ENCODE peak calls at places on chromosomes 13 and 19, in seven cellular contexts. H, M, E, B, D, V and Z are unnamed samples.
A peak's percentile ranks its signal among the peaks of the same experiment; 100 is the strongest.

GRCh38 chr13:33639158-33639557 is 178.8 kb upstream of the RFC3 start:
- DNase-seq in M (no peak), B (no peak), V (no peak), E (no peak), D (no peak), H (no peak), Z (peak; percentile 91)

GRCh38 chr19:50777830-50778303 is 7.6 kb downstream of the GPR32 start:
- DNase-seq in D (no peak), M (no peak), V (no peak), B (no peak), H (no peak), E (no peak), Z (no peak)

GRCh38 chr13:74825170-74825948 is 656.6 kb downstream of the TBC1D4 start:
- DNase-seq in E (no peak), B (no peak), M (no peak), H (no peak), D (no peak), V (no peak), Z (no peak)

GRCh38 chr19:48636859-48637448 is at the start of gene DBP:
- DNase-seq in B (no peak), E (no peak), M (peak; percentile 74), D (peak; percentile 83), H (no peak), V (no peak), Z (peak; percentile 75)

GRCh38 chr19:10508707-10509106 is 5.6 kb upstream of the KEAP1 start:
- DNase-seq in H (no peak), D (no peak), V (no peak), E (no peak), M (no peak), B (no peak), Z (no peak)

GRCh38 chr19:41324921-41325639 is 15.1 kb downstream of the CCDC97 start:
- DNase-seq in H (peak; percentile 82), B (no peak), V (no peak), E (no peak), M (no peak), D (peak; percentile 68), Z (peak; percentile 78)

GRCh38 chr19:11422163-11423068 is 3.3 kb upstream of the RGL3 start:
- DNase-seq in H (peak; percentile 87), B (peak; percentile 44), V (peak; percentile 36), D (peak; percentile 89), E (peak; percentile 86), M (peak; percentile 82), Z (peak; percentile 68)

GRCh38 chr19:4362038-4362828 is 18.9 kb downstream of the MPND start:
- DNase-seq in M (peak; percentile 17), D (no peak), B (no peak), E (no peak), V (no peak), H (no peak), Z (peak; percentile 20)

GRCh38 chr13:36214163-36214921 is at the start of gene SOHLH2:
- DNase-seq in E (no peak), V (no peak), H (no peak), B (no peak), D (no peak), M (no peak), Z (no peak)

GRCh38 chr13:78806457-78806856 is 147.5 kb upstream of the OBI1 start:
- DNase-seq in H (no peak), E (no peak), V (no peak), B (no peak), D (no peak), M (no peak), Z (no peak)

GRCh38 chr19:41376241-41376997 is at the start of gene TMEM91:
- DNase-seq in B (no peak), E (peak; percentile 59), H (peak; percentile 48), D (peak; percentile 60), V (no peak), M (peak; percentile 42), Z (peak; percentile 39)

GRCh38 chr13:30561506-30561905 is 56.2 kb upstream of the USPL1 start:
- DNase-seq in E (no peak), M (no peak), V (no peak), D (no peak), H (no peak), B (no peak), Z (no peak)

GRCh38 chr19:58089846-58090245 is 8.2 kb downstream of the ZSCAN18 start:
- DNase-seq in V (no peak), H (no peak), E (no peak), B (no peak), M (no peak), D (no peak), Z (no peak)

GRCh38 chr13:47188802-47189201 is 291.9 kb upstream of the HTR2A start:
- DNase-seq in B (no peak), M (no peak), H (no peak), V (no peak), D (no peak), E (no peak), Z (no peak)
- H3K4me1 ChIP-seq in B (no peaks in the 10 kb centered on the region), M (no peaks in the 10 kb centered on the region), H (no peaks in the 10 kb centered on the region), V (no peaks in the 10 kb centered on the region), D (no peaks in the 10 kb centered on the region), E (no peaks in the 10 kb centered on the region), Z (no peaks in the 10 kb centered on the region)

DNA sequence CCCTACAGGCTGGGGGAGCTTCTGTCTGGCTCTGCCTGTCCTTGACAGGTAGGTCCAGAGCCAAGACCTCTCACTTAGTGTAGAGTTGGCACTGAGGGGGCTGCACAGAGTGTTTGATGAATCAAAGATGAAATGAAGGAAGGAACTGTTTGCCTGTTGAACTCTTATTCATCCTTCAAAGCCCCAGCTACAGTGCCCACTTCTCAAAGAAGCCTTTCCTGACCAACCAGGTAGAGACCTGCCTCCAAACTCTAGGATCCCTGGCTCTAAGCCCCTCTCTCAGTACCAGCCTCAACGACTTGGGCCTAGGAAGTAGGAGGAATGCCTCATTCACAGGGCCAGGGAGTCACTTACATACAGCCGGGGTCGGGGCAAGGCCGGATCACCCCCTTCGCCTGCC is 9.1 kb upstream of the TMEM161A start:
- DNase-seq in E (no peak), M (no peak), B (no peak), V (no peak), D (no peak), H (no peak), Z (no peak)
- H3K4me1 ChIP-seq in E (no peaks in the 10 kb centered on the region), M (no peaks in the 10 kb centered on the region), B (peaks cover 7% of the 10 kb centered on the region), V (no peaks in the 10 kb centered on the region), D (peaks cover 4% of the 10 kb centered on the region), H (peaks cover 4% of the 10 kb centered on the region), Z (no peaks in the 10 kb centered on the region)

GRCh38 chr19:33269016-33269415 is 33.3 kb downstream of the CEBPA start:
- DNase-seq in D (no peak), E (no peak), V (no peak), M (no peak), B (no peak), H (no peak), Z (no peak)

GRCh38 chr19:33264881-33265445 is 37.4 kb downstream of the CEBPA start:
- DNase-seq in V (no peak), E (no peak), D (no peak), B (no peak), M (no peak), H (no peak), Z (no peak)

GRCh38 chr19:33266971-33267484 is 35.3 kb downstream of the CEBPA start:
- DNase-seq in E (no peak), H (no peak), V (no peak), M (no peak), B (no peak), D (no peak), Z (no peak)

GRCh38 chr19:33268162-33268991 is 34.0 kb downstream of the CEBPA start:
- DNase-seq in D (no peak), B (no peak), H (no peak), E (no peak), V (no peak), M (no peak), Z (no peak)

DNA sequence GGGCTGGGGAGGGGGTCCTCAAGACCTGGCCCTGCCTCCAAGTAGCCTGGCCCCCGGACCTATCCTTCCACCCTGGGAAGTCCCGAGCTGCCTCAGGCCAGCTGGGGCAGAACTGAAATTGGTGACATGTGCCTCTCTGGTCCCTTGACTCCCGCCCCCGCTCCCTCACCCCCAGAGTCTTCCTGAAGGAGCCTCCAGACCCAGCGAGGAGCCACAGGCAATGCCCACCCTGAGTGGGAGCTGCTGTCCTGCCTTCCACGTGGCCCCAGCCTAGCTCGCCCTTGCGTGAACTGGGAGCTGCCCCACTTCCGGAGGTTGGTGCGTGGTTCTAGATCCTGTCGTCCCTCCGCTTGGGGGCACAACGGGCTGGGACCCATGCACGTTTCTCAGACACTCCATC is 34.6 kb downstream of the CEBPA start:
- DNase-seq in E (no peak), M (no peak), D (no peak), V (no peak), B (no peak), H (no peak), Z (no peak)
- H3K4me1 ChIP-seq in E (no peaks in the 10 kb centered on the region), M (no peaks in the 10 kb centered on the region), D (no peaks in the 10 kb centered on the region), V (no peaks in the 10 kb centered on the region), B (no peaks in the 10 kb centered on the region), H (no peaks in the 10 kb centered on the region), Z (no peaks in the 10 kb centered on the region)

GRCh38 chr19:53874384-53874995 is 6.8 kb downstream of the MYADM start:
- DNase-seq in V (no peak), B (no peak), M (no peak), H (no peak), E (no peak), D (no peak), Z (no peak)
- H3K4me1 ChIP-seq in V (peaks cover 52% of the 10 kb centered on the region), B (peaks cover 41% of the 10 kb centered on the region), M (no peaks in the 10 kb centered on the region), H (peaks cover 53% of the 10 kb centered on the region), E (no peaks in the 10 kb centered on the region), D (peaks cover 6% of the 10 kb centered on the region), Z (peaks cover 8% of the 10 kb centered on the region)

DNA sequence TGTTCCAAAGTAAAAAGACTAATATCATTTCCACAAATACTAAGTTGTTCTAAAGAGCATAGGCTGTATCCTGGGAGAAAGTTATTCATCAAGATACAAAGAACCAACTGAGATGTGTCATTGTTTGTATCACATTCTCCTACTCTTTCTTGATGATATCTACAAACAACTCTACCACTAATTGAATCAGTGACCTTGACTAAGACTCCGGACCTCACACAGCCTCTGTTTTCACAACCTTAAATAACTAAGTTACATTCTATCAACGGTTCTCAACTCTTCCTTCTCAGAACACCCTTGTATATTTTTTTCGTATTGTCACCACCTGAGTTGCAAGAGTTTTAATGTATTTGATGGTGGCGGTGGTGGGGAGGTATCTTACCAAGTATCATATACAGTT is 12.6 kb downstream of the IRS2 start:
- DNase-seq in V (no peak), H (no peak), M (no peak), D (no peak), B (no peak), E (no peak), Z (no peak)
- H3K4me1 ChIP-seq in V (peaks cover 11% of the 10 kb centered on the region), H (peaks cover 52% of the 10 kb centered on the region), M (peaks cover 11% of the 10 kb centered on the region), D (peaks cover 16% of the 10 kb centered on the region), B (peaks cover 16% of the 10 kb centered on the region), E (peaks cover 2% of the 10 kb centered on the region), Z (peaks cover 23% of the 10 kb centered on the region)